ENCODE peak calls at places on chromosome 4, in four cellular contexts. N is naive thymus-derived CD8-positive, alpha-beta T cell; L is left lung; S is pancreas. D is an unnamed sample.

GRCh38 chr4:140213736-140214135 is 59.8 kb upstream of the MAML3 start:
- ATAC-seq in N (no peak), L (no peak), S (no peak), D (no peak)

GRCh38 chr4:1002131-1002630 is 9.0 kb upstream of the SLC26A1 start:
- ATAC-seq in N (peak; percentile 56), L (peak; percentile 60), S (peak; percentile 40), D (peak; percentile 42)

GRCh38 chr4:139719381-139720101 is 53.9 kb downstream of the MGST2 start:
- ATAC-seq in N (no peak), L (no peak), S (no peak), D (no peak)

GRCh38 chr4:113469023-113469390 is 292.5 kb downstream of the CAMK2D start:
- ATAC-seq in N (no peak), L (no peak), S (no peak), D (no peak)

GRCh38 chr4:147837435-147837834 is 105.5 kb downstream of the ARHGAP10 start:
- ATAC-seq in N (no peak), L (peak; percentile 29), S (no peak), D (peak; percentile 31)

GRCh38 chr4:13733817-13734216 is 106.3 kb upstream of the BOD1L1 start:
- ATAC-seq in N (no peak), L (no peak), S (no peak), D (no peak)

GRCh38 chr4:73816814-73817213 is 19.7 kb upstream of the CXCL6 start:
- ATAC-seq in N (no peak), L (peak; percentile 67), S (no peak), D (peak; percentile 67)

GRCh38 chr4:125315571-125316390 is 1.0 kb downstream of the FAT4 start:
- ATAC-seq in N (no peak), L (peak; percentile 63), S (peak; percentile 59), D (peak; percentile 26)

GRCh38 chr4:55458611-55459010 is 62.9 kb downstream of the TMEM165 start:
- ATAC-seq in N (no peak), L (no peak), S (no peak), D (no peak)

GRCh38 chr4:56880572-56880971 is 27.1 kb upstream of the REST start:
- ATAC-seq in N (no peak), L (no peak), S (no peak), D (no peak)

GRCh38 chr4:139419388-139419914 is 34.5 kb upstream of the RAB33B start:
- ATAC-seq in N (peak; percentile 45), L (peak; percentile 41), S (no peak), D (peak; percentile 81)

GRCh38 chr4:20840648-20841190 is 140.5 kb downstream of the PACRGL start:
- ATAC-seq in N (no peak), L (peak; percentile 80), S (no peak), D (no peak)

GRCh38 chr4:39320381-39321115 is 45.6 kb downstream of the RFC1 start:
- ATAC-seq in N (no peak), L (no peak), S (no peak), D (no peak)

GRCh38 chr4:2689825-2690700 is 66.1 kb downstream of the TNIP2 start:
- ATAC-seq in N (peak; percentile 32), L (no peak), S (no peak), D (no peak)